ENCODE peak calls at places on chromosomes 7 and 10, in six cellular contexts. One of them, this sample, is unnamed.

GRCh38 chr7:81690251-81690650 is 79.6 kb downstream of the HGF start:
- DNase-seq in neuronal stem cell: no peak
- DNase-seq in CD8-positive, alpha-beta memory T cell: no peak
- DNase-seq in body of pancreas: no peak
- DNase-seq in brain microvascular endothelial cell: no peak
- DNase-seq in hepatocyte: no peak
- DNase-seq in this sample: peak

GRCh38 chr7:27835408-27835807 is 95.4 kb downstream of the TAX1BP1 start:
- DNase-seq in CD8-positive, alpha-beta memory T cell: no peak
- DNase-seq in body of pancreas: no peak
- DNase-seq in brain microvascular endothelial cell: peak
- DNase-seq in hepatocyte: no peak
- DNase-seq in neuronal stem cell: no peak
- DNase-seq in this sample: no peak

GRCh38 chr7:40843338-40844026 is 708.7 kb downstream of the SUGCT start:
- DNase-seq in CD8-positive, alpha-beta memory T cell: no peak
- DNase-seq in hepatocyte: no peak
- DNase-seq in brain microvascular endothelial cell: peak
- DNase-seq in neuronal stem cell: no peak
- DNase-seq in body of pancreas: no peak
- DNase-seq in this sample: no peak

GRCh38 chr10:46558411-46559185 is 2.1 kb upstream of the GPRIN2 start:
- DNase-seq in body of pancreas: peak
- DNase-seq in hepatocyte: no peak
- DNase-seq in CD8-positive, alpha-beta memory T cell: no peak
- DNase-seq in brain microvascular endothelial cell: no peak
- DNase-seq in neuronal stem cell: no peak
- DNase-seq in this sample: no peak

GRCh38 chr10:61835069-61835908 is 66.2 kb upstream of the ARID5B start:
- DNase-seq in neuronal stem cell: no peak
- DNase-seq in hepatocyte: peak
- DNase-seq in brain microvascular endothelial cell: peak
- DNase-seq in CD8-positive, alpha-beta memory T cell: no peak
- DNase-seq in body of pancreas: peak
- DNase-seq in this sample: peak

GRCh38 chr10:124228451-124228850 is 135.1 kb upstream of the CHST15 start:
- DNase-seq in brain microvascular endothelial cell: no peak
- DNase-seq in body of pancreas: no peak
- DNase-seq in CD8-positive, alpha-beta memory T cell: no peak
- DNase-seq in hepatocyte: no peak
- DNase-seq in neuronal stem cell: no peak
- DNase-seq in this sample: no peak

GRCh38 chr10:70466951-70467350 is 11.6 kb upstream of the PALD1 start:
- DNase-seq in hepatocyte: no peak
- DNase-seq in neuronal stem cell: no peak
- DNase-seq in body of pancreas: no peak
- DNase-seq in CD8-positive, alpha-beta memory T cell: no peak
- DNase-seq in brain microvascular endothelial cell: no peak
- DNase-seq in this sample: no peak

GRCh38 chr10:103197177-103197576 is 4.1 kb upstream of the NT5C2 start:
- DNase-seq in brain microvascular endothelial cell: peak
- DNase-seq in CD8-positive, alpha-beta memory T cell: no peak
- DNase-seq in hepatocyte: peak
- DNase-seq in neuronal stem cell: no peak
- DNase-seq in body of pancreas: peak
- DNase-seq in this sample: no peak

GRCh38 chr7:78326870-78327269 is 528.3 kb downstream of the PHTF2 start:
- DNase-seq in hepatocyte: no peak
- DNase-seq in brain microvascular endothelial cell: no peak
- DNase-seq in body of pancreas: no peak
- DNase-seq in CD8-positive, alpha-beta memory T cell: no peak
- DNase-seq in neuronal stem cell: no peak
- DNase-seq in this sample: no peak

GRCh38 chr10:125631806-125632205 is 51.2 kb downstream of the TEX36 start:
- DNase-seq in hepatocyte: no peak
- DNase-seq in body of pancreas: no peak
- DNase-seq in CD8-positive, alpha-beta memory T cell: no peak
- DNase-seq in brain microvascular endothelial cell: no peak
- DNase-seq in neuronal stem cell: no peak
- DNase-seq in this sample: no peak

GRCh38 chr10:13928362-13928921 is 341.7 kb downstream of the PRPF18 start:
- DNase-seq in hepatocyte: no peak
- DNase-seq in CD8-positive, alpha-beta memory T cell: no peak
- DNase-seq in neuronal stem cell: no peak
- DNase-seq in body of pancreas: no peak
- DNase-seq in brain microvascular endothelial cell: no peak
- DNase-seq in this sample: no peak

GRCh38 chr10:42781893-42782445 is 626 bp upstream of the BMS1 start:
- DNase-seq in hepatocyte: peak
- DNase-seq in brain microvascular endothelial cell: no peak
- DNase-seq in body of pancreas: peak
- DNase-seq in CD8-positive, alpha-beta memory T cell: no peak
- DNase-seq in neuronal stem cell: no peak
- DNase-seq in this sample: no peak

GRCh38 chr7:157876469-157877285 is 539.9 kb downstream of the DNAJB6 start:
- DNase-seq in body of pancreas: no peak
- DNase-seq in neuronal stem cell: no peak
- DNase-seq in hepatocyte: no peak
- DNase-seq in CD8-positive, alpha-beta memory T cell: no peak
- DNase-seq in brain microvascular endothelial cell: no peak
- DNase-seq in this sample: no peak

GRCh38 chr7:100591596-100591995 is 5.5 kb downstream of the FBXO24 start:
- DNase-seq in neuronal stem cell: no peak
- DNase-seq in CD8-positive, alpha-beta memory T cell: no peak
- DNase-seq in brain microvascular endothelial cell: no peak
- DNase-seq in body of pancreas: no peak
- DNase-seq in hepatocyte: no peak
- DNase-seq in this sample: no peak

GRCh38 chr10:111079241-111079760 is 2.5 kb downstream of the ADRA2A start:
- DNase-seq in body of pancreas: no peak
- DNase-seq in neuronal stem cell: no peak
- DNase-seq in CD8-positive, alpha-beta memory T cell: no peak
- DNase-seq in brain microvascular endothelial cell: no peak
- DNase-seq in hepatocyte: no peak
- DNase-seq in this sample: no peak

GRCh38 chr7:27442446-27442845 is 199.8 kb downstream of the EVX1 start:
- DNase-seq in body of pancreas: no peak
- DNase-seq in hepatocyte: no peak
- DNase-seq in brain microvascular endothelial cell: peak
- DNase-seq in neuronal stem cell: no peak
- DNase-seq in CD8-positive, alpha-beta memory T cell: no peak
- DNase-seq in this sample: peak

GRCh38 chr10:126844406-126844805 is 60.8 kb upstream of the DOCK1 start:
- DNase-seq in hepatocyte: peak
- DNase-seq in neuronal stem cell: no peak
- DNase-seq in brain microvascular endothelial cell: peak
- DNase-seq in CD8-positive, alpha-beta memory T cell: no peak
- DNase-seq in body of pancreas: no peak
- DNase-seq in this sample: no peak

GRCh38 chr10:48667960-48668541 is 16.6 kb upstream of the WDFY4 start:
- DNase-seq in CD8-positive, alpha-beta memory T cell: no peak
- DNase-seq in neuronal stem cell: no peak
- DNase-seq in body of pancreas: no peak
- DNase-seq in hepatocyte: no peak
- DNase-seq in brain microvascular endothelial cell: no peak
- DNase-seq in this sample: no peak

GRCh38 chr7:105808703-105809590 is 67.5 kb downstream of the ATXN7L1 start:
- DNase-seq in body of pancreas: no peak
- DNase-seq in hepatocyte: no peak
- DNase-seq in CD8-positive, alpha-beta memory T cell: peak
- DNase-seq in neuronal stem cell: no peak
- DNase-seq in brain microvascular endothelial cell: peak
- DNase-seq in this sample: no peak

GRCh38 chr7:54397836-54398612 is 144.2 kb upstream of the VSTM2A start:
- DNase-seq in neuronal stem cell: no peak
- DNase-seq in body of pancreas: no peak
- DNase-seq in CD8-positive, alpha-beta memory T cell: no peak
- DNase-seq in hepatocyte: no peak
- DNase-seq in brain microvascular endothelial cell: no peak
- DNase-seq in this sample: no peak

GRCh38 chr10:121823993-121824463 is 103.8 kb downstream of the ATE1 start:
- DNase-seq in CD8-positive, alpha-beta memory T cell: peak
- DNase-seq in hepatocyte: peak
- DNase-seq in body of pancreas: no peak
- DNase-seq in neuronal stem cell: peak
- DNase-seq in brain microvascular endothelial cell: peak
- DNase-seq in this sample: no peak

GRCh38 chr10:27251554-27251953 is 11.0 kb upstream of the ACBD5 start:
- DNase-seq in CD8-positive, alpha-beta memory T cell: no peak
- DNase-seq in neuronal stem cell: no peak
- DNase-seq in hepatocyte: no peak
- DNase-seq in brain microvascular endothelial cell: no peak
- DNase-seq in body of pancreas: no peak
- DNase-seq in this sample: no peak

GRCh38 chr7:18140943-18141342 is 113.3 kb upstream of the PRPS1L1 start:
- DNase-seq in brain microvascular endothelial cell: no peak
- DNase-seq in CD8-positive, alpha-beta memory T cell: no peak
- DNase-seq in hepatocyte: no peak
- DNase-seq in body of pancreas: no peak
- DNase-seq in neuronal stem cell: no peak
- DNase-seq in this sample: no peak

GRCh38 chr10:30560326-30560725 is 69.2 kb downstream of the LYZL2 start:
- DNase-seq in brain microvascular endothelial cell: no peak
- DNase-seq in hepatocyte: no peak
- DNase-seq in body of pancreas: no peak
- DNase-seq in neuronal stem cell: no peak
- DNase-seq in CD8-positive, alpha-beta memory T cell: no peak
- DNase-seq in this sample: no peak
- H3K4me3 ChIP-seq in brain microvascular endothelial cell: no peak
- H3K4me3 ChIP-seq in hepatocyte: no peak
- H3K4me3 ChIP-seq in body of pancreas: no peak
- H3K4me3 ChIP-seq in neuronal stem cell: no peak
- H3K4me3 ChIP-seq in CD8-positive, alpha-beta memory T cell: no peak
- H3K4me3 ChIP-seq in this sample: no peak

GRCh38 chr7:44240983-44241510 is 40.3 kb downstream of the YKT6 start:
- DNase-seq in neuronal stem cell: peak
- DNase-seq in body of pancreas: peak
- DNase-seq in CD8-positive, alpha-beta memory T cell: peak
- DNase-seq in brain microvascular endothelial cell: peak
- DNase-seq in hepatocyte: peak
- DNase-seq in this sample: peak
- H3K4me3 ChIP-seq in neuronal stem cell: no peak
- H3K4me3 ChIP-seq in body of pancreas: no peak
- H3K4me3 ChIP-seq in CD8-positive, alpha-beta memory T cell: no peak
- H3K4me3 ChIP-seq in brain microvascular endothelial cell: no peak
- H3K4me3 ChIP-seq in hepatocyte: no peak
- H3K4me3 ChIP-seq in this sample: no peak

GRCh38 chr7:23108995-23109394 is 3.4 kb downstream of the KLHL7 start:
- DNase-seq in body of pancreas: no peak
- DNase-seq in CD8-positive, alpha-beta memory T cell: no peak
- DNase-seq in brain microvascular endothelial cell: no peak
- DNase-seq in neuronal stem cell: no peak
- DNase-seq in hepatocyte: no peak
- DNase-seq in this sample: no peak

GRCh38 chr7:23109470-23109869 is 3.9 kb downstream of the KLHL7 start:
- DNase-seq in neuronal stem cell: no peak
- DNase-seq in body of pancreas: no peak
- DNase-seq in CD8-positive, alpha-beta memory T cell: no peak
- DNase-seq in hepatocyte: no peak
- DNase-seq in brain microvascular endothelial cell: no peak
- DNase-seq in this sample: no peak

GRCh38 chr7:23106801-23107713 is 1.5 kb downstream of the KLHL7 start:
- DNase-seq in body of pancreas: no peak
- DNase-seq in neuronal stem cell: no peak
- DNase-seq in CD8-positive, alpha-beta memory T cell: peak
- DNase-seq in brain microvascular endothelial cell: no peak
- DNase-seq in hepatocyte: peak
- DNase-seq in this sample: no peak

GRCh38 chr7:23106491-23106800 is 861 bp downstream of the KLHL7 start:
- DNase-seq in neuronal stem cell: no peak
- DNase-seq in body of pancreas: no peak
- DNase-seq in CD8-positive, alpha-beta memory T cell: no peak
- DNase-seq in hepatocyte: no peak
- DNase-seq in brain microvascular endothelial cell: no peak
- DNase-seq in this sample: no peak

DNA sequence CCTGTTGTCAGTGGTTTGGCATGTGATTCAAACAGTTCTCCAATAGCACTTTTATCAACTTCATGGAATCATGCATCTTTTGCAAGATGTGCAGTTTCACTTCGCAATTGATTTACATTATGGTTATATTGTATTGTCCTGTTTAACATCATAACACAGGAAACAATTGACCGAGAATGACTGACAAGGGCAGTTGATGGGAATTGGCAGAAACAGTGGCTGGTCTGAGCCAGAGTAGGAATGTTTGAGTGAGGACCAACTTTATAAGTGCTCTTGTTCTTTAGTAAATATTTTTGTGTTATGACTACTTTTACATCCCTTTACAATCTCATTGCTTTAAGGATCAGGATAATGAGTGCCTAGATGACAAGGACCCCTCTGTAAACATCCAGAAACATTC is 2.2 kb downstream of the KLHL7 start:
- DNase-seq in body of pancreas: no peak
- DNase-seq in hepatocyte: no peak
- DNase-seq in brain microvascular endothelial cell: no peak
- DNase-seq in CD8-positive, alpha-beta memory T cell: no peak
- DNase-seq in neuronal stem cell: no peak
- DNase-seq in this sample: no peak
- H3K4me3 ChIP-seq in body of pancreas: no peak
- H3K4me3 ChIP-seq in hepatocyte: no peak
- H3K4me3 ChIP-seq in brain microvascular endothelial cell: no peak
- H3K4me3 ChIP-seq in CD8-positive, alpha-beta memory T cell: no peak
- H3K4me3 ChIP-seq in neuronal stem cell: peak
- H3K4me3 ChIP-seq in this sample: peak

GRCh38 chr10:98577578-98577977 is 130.8 kb upstream of the HPS1 start:
- DNase-seq in body of pancreas: no peak
- DNase-seq in CD8-positive, alpha-beta memory T cell: no peak
- DNase-seq in hepatocyte: no peak
- DNase-seq in neuronal stem cell: no peak
- DNase-seq in brain microvascular endothelial cell: no peak
- DNase-seq in this sample: no peak

GRCh38 chr10:98570764-98571163 is 124.0 kb upstream of the HPS1 start:
- DNase-seq in body of pancreas: no peak
- DNase-seq in brain microvascular endothelial cell: no peak
- DNase-seq in CD8-positive, alpha-beta memory T cell: no peak
- DNase-seq in hepatocyte: no peak
- DNase-seq in neuronal stem cell: no peak
- DNase-seq in this sample: no peak

GRCh38 chr10:98577168-98577567 is 130.4 kb upstream of the HPS1 start:
- DNase-seq in CD8-positive, alpha-beta memory T cell: no peak
- DNase-seq in neuronal stem cell: no peak
- DNase-seq in body of pancreas: no peak
- DNase-seq in brain microvascular endothelial cell: no peak
- DNase-seq in hepatocyte: no peak
- DNase-seq in this sample: no peak

GRCh38 chr10:98572594-98572993 is 125.9 kb upstream of the HPS1 start:
- DNase-seq in CD8-positive, alpha-beta memory T cell: no peak
- DNase-seq in hepatocyte: no peak
- DNase-seq in body of pancreas: no peak
- DNase-seq in brain microvascular endothelial cell: no peak
- DNase-seq in neuronal stem cell: no peak
- DNase-seq in this sample: no peak

DNA sequence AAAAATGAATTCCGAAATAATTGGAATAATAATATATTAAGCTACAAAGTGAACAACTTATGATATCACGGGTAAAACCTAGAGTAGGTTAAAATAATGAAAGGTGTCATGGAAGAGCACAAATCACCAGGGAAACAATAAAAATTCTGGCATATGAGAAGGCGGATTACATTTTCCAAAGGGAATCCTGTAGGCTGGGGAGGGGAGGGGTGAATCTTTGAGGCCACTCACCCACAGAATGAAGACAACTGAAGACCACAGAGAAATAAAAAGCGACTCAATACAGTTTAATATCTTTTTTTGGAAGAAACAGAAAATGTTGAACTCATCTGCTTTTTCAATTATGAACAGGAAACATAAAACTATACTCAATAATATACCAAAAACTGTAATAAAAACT is 129.4 kb upstream of the HPS1 start:
- DNase-seq in CD8-positive, alpha-beta memory T cell: no peak
- DNase-seq in body of pancreas: no peak
- DNase-seq in neuronal stem cell: no peak
- DNase-seq in brain microvascular endothelial cell: no peak
- DNase-seq in hepatocyte: no peak
- DNase-seq in this sample: no peak
- H3K4me3 ChIP-seq in CD8-positive, alpha-beta memory T cell: no peak
- H3K4me3 ChIP-seq in body of pancreas: no peak
- H3K4me3 ChIP-seq in neuronal stem cell: no peak
- H3K4me3 ChIP-seq in brain microvascular endothelial cell: no peak
- H3K4me3 ChIP-seq in hepatocyte: no peak
- H3K4me3 ChIP-seq in this sample: no peak